ENCODE peak calls at places on chromosomes 3 and 15, in nine cellular contexts. T, X, M, Y, K, D, R, O and F are unnamed samples.

GRCh38 chr3:129226374-129226773 is 23.0 kb upstream of the COPG1 start:
- DNase-seq in X (no peak), T (no peak), M (no peak), R (no peak), Y (peak), D (peak), K (peak), O (peak), F (no peak)

GRCh38 chr15:98580577-98580976 is 67.8 kb upstream of the IGF1R start:
- DNase-seq in R (no peak), X (no peak), T (no peak), O (no peak), D (no peak), K (no peak), Y (no peak), M (no peak), F (no peak)

GRCh38 chr15:63500265-63501250 is 3.8 kb upstream of the USP3 start:
- DNase-seq in D (peak), Y (peak), R (no peak), K (no peak), X (no peak), T (no peak), M (no peak), O (no peak), F (no peak)

GRCh38 chr15:89587955-89588354 is 12.7 kb downstream of the TICRR start:
- DNase-seq in D (no peak), X (no peak), O (no peak), R (peak), Y (no peak), T (no peak), K (no peak), M (no peak), F (no peak)

GRCh38 chr3:57298041-57298440 is 5.6 kb upstream of the ASB14 start:
- DNase-seq in X (no peak), D (peak), O (peak), R (no peak), K (no peak), Y (peak), M (no peak), T (peak), F (no peak)

GRCh38 chr15:70268698-70269251 is 171.1 kb upstream of the TLE3 start:
- DNase-seq in K (no peak), O (no peak), Y (no peak), M (peak), X (no peak), R (no peak), D (no peak), T (no peak), F (no peak)

GRCh38 chr3:29194139-29194538 is 86.7 kb upstream of the RBMS3 start:
- DNase-seq in K (no peak), D (no peak), X (no peak), M (no peak), T (no peak), R (no peak), Y (no peak), O (no peak), F (no peak)

GRCh38 chr3:22922317-22922716 is 280.8 kb upstream of the UBE2E2 start:
- DNase-seq in M (peak), O (no peak), X (no peak), D (no peak), K (no peak), R (no peak), T (no peak), Y (no peak), F (no peak)

GRCh38 chr3:129723558-129724324 is 117.3 kb upstream of the PLXND1 start:
- DNase-seq in M (no peak), T (no peak), K (no peak), D (peak), O (no peak), X (no peak), Y (no peak), R (peak), F (no peak)

GRCh38 chr15:100350434-100351226 is 8.9 kb upstream of the ADAMTS17 start:
- DNase-seq in D (peak), T (peak), M (no peak), O (no peak), Y (peak), X (no peak), K (no peak), R (no peak), F (no peak)

GRCh38 chr3:50221051-50221412 is 15.0 kb upstream of the GNAI2 start:
- DNase-seq in Y (no peak), K (no peak), R (no peak), O (no peak), D (no peak), X (no peak), T (no peak), M (no peak), F (no peak)

GRCh38 chr3:194330579-194330978 is 20.5 kb downstream of the CPN2 start:
- DNase-seq in T (no peak), Y (no peak), M (no peak), R (no peak), X (no peak), D (peak), K (no peak), O (no peak), F (no peak)

GRCh38 chr15:57686657-57687056 is 19.9 kb upstream of the POLR2M start:
- DNase-seq in Y (no peak), O (no peak), K (no peak), T (no peak), R (no peak), D (no peak), M (no peak), X (no peak), F (no peak)

GRCh38 chr15:57025264-57025939 is 107.0 kb downstream of the TCF12 start:
- DNase-seq in O (no peak), X (no peak), D (no peak), Y (no peak), R (no peak), K (no peak), M (no peak), T (no peak), F (no peak)

GRCh38 chr15:85453144-85453872 is 72.9 kb downstream of the AKAP13 start:
- DNase-seq in O (no peak), R (no peak), X (no peak), K (no peak), D (no peak), T (no peak), M (no peak), Y (no peak), F (no peak)
- TF ChIP-seq CTCF in O (no peak), R (no peak), X (no peak), K (no peak), D (no peak), T (no peak), M (no peak), Y (no peak), F (no peak)

GRCh38 chr3:27484002-27484844 is at the start of gene SLC4A7:
- DNase-seq in M (peak), D (peak), O (peak), K (peak), X (peak), Y (peak), R (peak), T (peak), F (peak)
- TF ChIP-seq CTCF in M (no peak), D (peak), O (no peak), K (peak), X (no peak), Y (no peak), R (peak), T (no peak), F (no peak)

GRCh38 chr3:79003994-79004393 is 763.8 kb downstream of the ROBO1 start:
- DNase-seq in M (no peak), T (no peak), O (no peak), X (no peak), K (no peak), D (no peak), Y (no peak), R (no peak), F (no peak)
- TF ChIP-seq CTCF in M (no peak), T (no peak), O (no peak), X (no peak), K (no peak), D (no peak), Y (no peak), R (peak), F (peak)

GRCh38 chr3:154285221-154285620 is 39.1 kb downstream of the DHX36 start:
- DNase-seq in O (no peak), M (no peak), X (no peak), Y (no peak), D (no peak), K (no peak), R (no peak), T (no peak), F (no peak)

GRCh38 chr3:154294016-154294415 is 30.3 kb downstream of the DHX36 start:
- DNase-seq in K (no peak), D (no peak), Y (no peak), T (no peak), X (no peak), M (no peak), R (no peak), O (no peak), F (no peak)

DNA sequence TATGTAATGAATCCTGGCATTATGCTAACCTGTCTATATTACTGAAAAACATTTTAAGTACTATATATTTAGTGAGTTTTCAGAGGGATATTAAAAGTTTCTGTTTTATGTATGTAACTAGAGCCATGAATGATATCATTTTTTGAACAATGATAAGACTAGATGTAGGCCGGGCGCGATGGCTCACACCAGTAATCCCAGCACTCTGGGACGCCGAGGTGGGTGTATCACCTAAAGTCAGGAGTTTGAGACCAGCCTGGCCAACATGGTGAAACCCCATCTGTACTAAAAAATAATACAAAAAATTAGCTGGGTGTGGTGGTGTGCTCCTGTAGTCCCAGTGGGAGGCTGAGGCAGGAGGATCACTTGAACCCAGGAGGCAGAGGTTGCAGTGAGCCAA is 34.1 kb downstream of the DHX36 start:
- DNase-seq in O (no peak), K (no peak), D (no peak), Y (no peak), X (no peak), T (no peak), R (no peak), M (no peak), F (no peak)
- TF ChIP-seq CTCF in O (no peak), K (no peak), D (no peak), Y (no peak), X (no peak), T (no peak), R (no peak), M (no peak), F (no peak)

DNA sequence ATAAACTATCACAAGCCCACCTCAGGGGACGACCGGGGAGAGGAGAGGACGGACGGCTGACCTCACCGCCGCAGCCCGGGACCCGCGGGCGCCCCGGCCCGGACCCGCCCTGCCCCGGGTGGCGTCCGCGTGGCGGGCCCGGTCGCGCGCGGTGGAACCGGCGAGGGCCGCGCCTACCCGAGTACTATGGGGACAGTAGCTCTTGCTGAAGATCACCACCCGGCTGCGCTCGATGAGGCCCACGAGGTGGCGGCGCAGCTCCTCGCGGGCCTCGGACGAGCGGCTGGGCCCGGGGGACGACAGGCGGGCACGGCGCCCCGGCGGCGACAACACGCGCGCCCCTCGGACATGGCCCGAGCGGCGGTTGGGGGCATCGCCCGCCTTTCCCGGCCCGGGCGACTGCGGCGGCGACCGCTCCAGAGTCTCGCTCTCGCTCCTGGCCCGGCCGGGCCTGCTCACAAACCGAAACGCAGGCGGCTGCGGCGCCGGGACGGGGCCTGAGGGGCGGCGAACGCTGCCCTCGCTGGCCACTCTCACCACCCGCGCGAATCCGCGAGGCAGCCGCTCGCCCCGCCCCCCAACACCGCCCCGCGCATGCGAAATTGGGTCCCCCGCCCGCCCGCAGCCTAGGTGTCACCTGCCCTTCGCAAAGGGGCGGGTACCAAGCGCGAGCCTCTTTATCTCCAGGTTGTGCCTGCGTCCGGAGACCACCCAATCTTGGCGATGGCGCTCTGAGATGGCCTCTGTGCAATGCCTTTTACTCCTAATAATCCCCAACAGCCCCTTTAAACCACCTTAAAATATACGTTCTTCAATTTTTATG is at the start of gene TXNRD3:
- DNase-seq in X (peak), D (peak), K (peak), R (no peak), O (no peak), Y (peak), T (peak), M (peak), F (peak)
- TF ChIP-seq CTCF in X (no peak), D (peak), K (no peak), R (no peak), O (peak), Y (no peak), T (peak), M (no peak), F (no peak)

GRCh38 chr3:52153389-52154096 is 680 bp downstream of the POC1A start:
- DNase-seq in M (no peak), Y (peak), X (no peak), O (no peak), D (no peak), R (no peak), T (peak), K (no peak), F (no peak)
- TF ChIP-seq CTCF in M (no peak), Y (no peak), X (no peak), O (no peak), D (no peak), R (peak), T (peak), K (no peak), F (no peak)

DNA sequence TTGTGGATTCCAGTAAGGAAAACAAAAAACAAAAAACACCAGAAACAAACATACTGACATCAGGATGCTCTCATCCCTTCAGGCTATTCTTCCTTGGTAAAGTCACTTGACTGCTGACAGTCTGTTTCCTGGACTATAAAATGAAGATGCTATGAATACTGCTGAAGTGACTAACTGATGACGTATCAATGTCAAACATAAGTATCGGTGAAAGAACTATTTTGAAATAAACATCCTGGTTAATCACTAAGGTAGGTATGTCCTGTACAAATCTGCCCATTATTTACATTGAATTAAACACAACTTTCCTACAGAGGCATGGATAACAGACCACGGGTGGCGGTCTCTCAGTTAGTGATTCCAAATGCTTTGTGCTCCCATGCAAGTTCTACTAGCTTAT is 45.9 kb downstream of the CHAC1 start:
- DNase-seq in R (peak), D (no peak), X (no peak), Y (no peak), O (peak), M (no peak), T (no peak), K (no peak), F (no peak)
- TF ChIP-seq CTCF in R (no peak), D (no peak), X (no peak), Y (no peak), O (no peak), M (no peak), T (no peak), K (no peak), F (no peak)

DNA sequence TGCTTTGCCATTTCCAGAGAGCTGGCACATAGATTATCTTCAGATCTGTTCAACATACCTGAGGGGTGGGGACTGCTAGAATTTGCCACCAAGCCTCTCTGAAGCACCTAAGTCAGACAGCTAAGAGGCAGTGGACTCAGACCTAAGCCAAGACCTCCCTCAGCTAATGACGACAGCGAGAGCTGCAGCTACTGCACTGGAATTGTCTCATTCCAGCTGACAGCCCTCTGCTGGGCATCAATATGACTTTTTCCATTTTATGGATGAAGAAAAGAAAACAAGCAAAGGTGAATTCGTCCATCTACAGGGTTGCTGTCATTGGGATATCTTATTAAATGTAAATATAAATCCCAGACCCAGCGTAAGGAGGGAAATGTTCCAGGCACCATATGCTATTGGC is 85.3 kb upstream of the LRTM1 start:
- DNase-seq in O (no peak), R (no peak), T (no peak), D (no peak), Y (no peak), X (no peak), K (no peak), M (no peak), F (no peak)
- TF ChIP-seq CTCF in O (peak), R (peak), T (no peak), D (no peak), Y (no peak), X (no peak), K (no peak), M (no peak), F (no peak)